ENCODE peak calls at places on chromosomes 3 and 15, in seven cellular contexts. D, O, K, U, X, G and W are unnamed samples.

GRCh38 chr3:13267348-13267659 is 152.8 kb downstream of the NUP210 start:
- DNase-seq in D (no peak), O (no peak), K (no peak), U (no peak), X (no peak), G (no peak), W (no peak)

GRCh38 chr15:63291507-63291906 is 14.1 kb downstream of the APH1B start:
- DNase-seq in D (peak), O (no peak), K (peak), U (no peak), X (no peak), G (no peak), W (no peak)

GRCh38 chr3:196620228-196620627 is 19.3 kb upstream of the NRROS start:
- DNase-seq in D (no peak), O (no peak), K (peak), U (no peak), X (no peak), G (no peak), W (no peak)

GRCh38 chr3:18428036-18428435 is 2.9 kb upstream of the SATB1 start:
- DNase-seq in D (no peak), O (no peak), K (no peak), U (no peak), X (no peak), G (no peak), W (no peak)

GRCh38 chr3:122957707-122958210 is 69.8 kb downstream of the SEMA5B start:
- DNase-seq in D (no peak), O (no peak), K (no peak), U (no peak), X (no peak), G (no peak), W (no peak)

GRCh38 chr3:112794622-112795172 is 52.0 kb downstream of the CD200R1L start:
- DNase-seq in D (no peak), O (no peak), K (no peak), U (no peak), X (no peak), G (no peak), W (no peak)

GRCh38 chr15:67079361-67079760 is 14.0 kb downstream of the SMAD3 start:
- DNase-seq in D (no peak), O (no peak), K (no peak), U (no peak), X (no peak), G (no peak), W (no peak)

GRCh38 chr15:83436513-83437158 is 10.5 kb upstream of the SH3GL3 start:
- DNase-seq in D (peak), O (no peak), K (peak), U (peak), X (no peak), G (peak), W (no peak)

GRCh38 chr3:126816956-126817777 is 113.1 kb downstream of the CHCHD6 start:
- DNase-seq in D (no peak), O (peak), K (no peak), U (no peak), X (peak), G (no peak), W (no peak)

GRCh38 chr3:45553469-45553974 is 41.0 kb upstream of the LIMD1 start:
- DNase-seq in D (no peak), O (no peak), K (peak), U (no peak), X (no peak), G (no peak), W (no peak)

GRCh38 chr15:33293619-33294309 is 17.0 kb upstream of the RYR3 start:
- DNase-seq in D (no peak), O (peak), K (peak), U (no peak), X (no peak), G (no peak), W (no peak)

GRCh38 chr3:12970684-12971083 is 102.5 kb downstream of the IQSEC1 start:
- DNase-seq in D (no peak), O (no peak), K (no peak), U (no peak), X (no peak), G (no peak), W (no peak)

GRCh38 chr15:61659571-61660190 is 400.6 kb downstream of the VPS13C start:
- DNase-seq in D (no peak), O (no peak), K (peak), U (no peak), X (no peak), G (no peak), W (no peak)

GRCh38 chr15:76190767-76191538 is 120.3 kb downstream of the ETFA start:
- DNase-seq in D (no peak), O (peak), K (peak), U (peak), X (peak), G (peak), W (peak)

GRCh38 chr3:41247055-41247454 is 47.8 kb downstream of the CTNNB1 start:
- DNase-seq in D (no peak), O (no peak), K (no peak), U (no peak), X (no peak), G (no peak), W (no peak)

GRCh38 chr15:99605490-99605931 is 39.7 kb downstream of the MEF2A start:
- DNase-seq in D (no peak), O (no peak), K (no peak), U (no peak), X (no peak), G (no peak), W (no peak)

GRCh38 chr15:35533130-35534110 is 12.5 kb downstream of the DPH6 start:
- DNase-seq in D (no peak), O (no peak), K (peak), U (no peak), X (no peak), G (no peak), W (no peak)